ENCODE peak calls at places on chromosome 7, in four cellular contexts. E is GM12878, V is PC-3, B is astrocyte. L is an unnamed sample.

GRCh38 chr7:145212050-145212449 is 376.2 kb upstream of the TPK1 start:
- DNase-seq in E (no peak), B (no peak), V (no peak), L (no peak)

GRCh38 chr7:157077986-157078644 is 60.6 kb upstream of the UBE3C start:
- DNase-seq in B (peak), E (no peak), V (no peak), L (no peak)

GRCh38 chr7:155471728-155472127 is 13.8 kb downstream of the EN2 start:
- DNase-seq in V (no peak), E (no peak), B (no peak), L (no peak)

GRCh38 chr7:157581740-157582139 is 244.9 kb downstream of the DNAJB6 start:
- DNase-seq in B (no peak), E (no peak), V (no peak), L (no peak)

GRCh38 chr7:95367606-95368005 is 28.6 kb downstream of the PON3 start:
- DNase-seq in E (no peak), V (peak), B (no peak), L (no peak)

GRCh38 chr7:87918740-87919139 is 15.3 kb upstream of the ADAM22 start:
- DNase-seq in E (no peak), B (no peak), V (no peak), L (no peak)

GRCh38 chr7:13946181-13946580 is 43.3 kb downstream of the ETV1 start:
- DNase-seq in V (peak), B (peak), E (no peak), L (no peak)

GRCh38 chr7:151132461-151133205 is 34.9 kb downstream of the GBX1 start:
- DNase-seq in B (no peak), E (no peak), V (no peak), L (no peak)

GRCh38 chr7:117550625-117551024 is 70.8 kb downstream of the CFTR start:
- DNase-seq in V (no peak), B (no peak), E (no peak), L (peak)

GRCh38 chr7:43625453-43625852 is 42.5 kb downstream of the STK17A start:
- DNase-seq in E (no peak), B (no peak), V (no peak), L (no peak)

GRCh38 chr7:79292834-79293233 is 160.6 kb downstream of the MAGI2 start:
- DNase-seq in E (no peak), B (no peak), V (no peak), L (no peak)

GRCh38 chr7:24728503-24729364 is 28.5 kb downstream of the GSDME start:
- DNase-seq in V (no peak), B (peak), E (no peak), L (no peak)

GRCh38 chr7:94190599-94191061 is 186.5 kb upstream of the BET1 start:
- DNase-seq in E (no peak), B (peak), V (peak), L (no peak)

GRCh38 chr7:77831481-77831880 is 32.9 kb downstream of the PHTF2 start:
- DNase-seq in B (no peak), V (no peak), E (no peak), L (no peak)

GRCh38 chr7:96707901-96708774 is 1.5 kb downstream of the SEM1 start:
- DNase-seq in V (peak), B (no peak), E (no peak), L (no peak)

GRCh38 chr7:96709381-96710228 is at the start of gene SEM1:
- DNase-seq in B (peak), V (peak), E (peak), L (peak)

GRCh38 chr7:96713037-96713436 is 3.4 kb upstream of the SEM1 start:
- DNase-seq in E (no peak), V (no peak), B (no peak), L (no peak)

GRCh38 chr7:96710544-96710943 is 898 bp upstream of the SEM1 start:
- DNase-seq in V (no peak), E (no peak), B (no peak), L (no peak)

DNA sequence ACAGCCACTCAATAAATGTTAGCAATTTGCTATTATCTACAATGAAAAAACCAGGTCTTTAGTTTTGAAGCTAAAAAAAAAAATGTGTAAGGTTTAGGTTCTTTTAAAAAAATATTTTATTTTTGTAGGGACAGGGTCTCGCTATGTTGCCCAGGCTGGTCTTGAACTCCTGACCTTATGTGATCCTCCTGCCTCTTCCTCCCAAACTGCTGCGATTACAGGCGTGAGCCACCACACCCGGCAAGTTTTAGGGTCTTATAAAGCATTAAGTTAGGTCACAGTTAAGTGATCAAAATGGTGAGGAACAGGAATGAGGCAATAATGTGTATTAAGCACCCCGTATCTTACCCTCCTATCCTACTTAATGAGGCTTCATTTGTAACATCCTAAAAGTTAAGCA is 774 bp downstream of the SEM1 start:
- DNase-seq in B (no peak), V (no peak), E (no peak), L (no peak)
- H3K27ac ChIP-seq in B (peak), V (peak), E (peak), L (peak)

GRCh38 chr7:32500922-32501341 is 5.6 kb downstream of the AVL9 start:
- DNase-seq in B (peak), E (no peak), V (peak), L (no peak)
- H3K4me3 ChIP-seq in B (peak), E (peak), V (peak), L (no peak)

GRCh38 chr7:1235501-1236131 is 2.9 kb downstream of the UNCX start:
- DNase-seq in B (no peak), E (no peak), V (no peak), L (no peak)

GRCh38 chr7:1234794-1235500 is 2.3 kb downstream of the UNCX start:
- DNase-seq in E (no peak), B (no peak), V (no peak), L (no peak)

GRCh38 chr7:1232623-1233327 is at the start of gene UNCX:
- DNase-seq in V (no peak), E (no peak), B (no peak), L (no peak)

GRCh38 chr7:1233328-1234048 is 816 bp downstream of the UNCX start:
- DNase-seq in B (no peak), V (no peak), E (no peak), L (no peak)

GRCh38 chr7:1234049-1234691 is 1.5 kb downstream of the UNCX start:
- DNase-seq in V (no peak), E (no peak), B (no peak), L (no peak)
- TF ChIP-seq EZH2 in V (no peak), E (no peak), B (no peak), L (no peak)

DNA sequence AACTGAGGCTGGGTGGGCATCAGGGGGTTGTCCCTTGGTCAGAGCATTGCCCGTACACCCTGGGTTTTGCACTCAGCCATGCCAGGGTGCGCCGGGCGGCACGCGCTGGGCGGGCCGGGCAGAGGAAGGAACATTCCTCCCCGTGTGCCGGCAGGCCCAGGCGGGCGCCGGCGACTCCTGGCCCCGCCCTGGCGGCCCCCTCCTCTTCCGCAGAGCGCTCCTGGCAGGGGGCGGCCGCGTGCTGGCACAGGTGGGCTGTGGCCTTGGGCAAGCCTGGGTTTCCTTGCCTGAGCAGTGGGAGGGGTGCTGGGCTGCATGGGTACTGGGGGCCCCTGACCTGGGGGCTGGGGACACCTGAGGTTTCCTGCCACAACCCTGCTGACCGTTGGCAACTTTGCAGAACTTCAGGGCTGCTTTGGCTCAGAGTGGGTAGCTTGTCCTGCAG is 3.9 kb downstream of the LFNG start:
- DNase-seq in B (no peak), V (peak), E (no peak), L (no peak)
- H3K27ac ChIP-seq in B (peak), V (peak), E (no peak), L (no peak)

DNA sequence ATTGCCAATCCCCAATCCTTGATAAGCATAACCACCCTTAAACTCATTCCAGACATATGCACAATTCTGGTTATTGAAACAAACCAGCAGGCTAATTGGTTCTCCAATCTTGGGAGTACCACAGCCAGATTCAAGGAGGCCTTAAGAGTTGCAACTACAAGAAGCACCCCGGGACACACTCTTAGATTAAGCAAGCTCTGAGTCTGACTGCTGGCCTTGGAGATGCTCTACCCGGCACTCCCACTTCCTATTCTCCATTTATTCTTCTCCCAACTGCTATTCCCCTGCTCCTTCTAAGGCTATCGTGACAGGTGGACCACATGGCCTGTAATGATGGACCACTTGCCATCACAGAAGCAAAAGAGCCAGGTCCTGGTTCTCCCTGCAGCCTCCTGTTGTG is 40.3 kb downstream of the CYTH3 start:
- DNase-seq in E (no peak), V (no peak), B (no peak), L (no peak)
- H3K4me3 ChIP-seq in E (no peak), V (no peak), B (no peak), L (no peak)

L was measured in SK-N-MC.